ENCODE peak calls at places on chromosomes 16 and 17, in seven cellular contexts. One of them, this sample, is unnamed.

GRCh38 chr17:2400877-2401425 is at the start of gene MNT:
- DNase-seq in thoracic aorta: peak
- DNase-seq in left lung: peak
- DNase-seq in caudate nucleus: peak
- DNase-seq in Panc1: no peak
- DNase-seq in GM23248: peak
- DNase-seq in CD8-positive, alpha-beta memory T cell: peak
- DNase-seq in this sample: peak

GRCh38 chr17:8632087-8632486 is 1.6 kb upstream of the MYH10 start:
- DNase-seq in caudate nucleus: no peak
- DNase-seq in CD8-positive, alpha-beta memory T cell: no peak
- DNase-seq in thoracic aorta: no peak
- DNase-seq in left lung: no peak
- DNase-seq in Panc1: no peak
- DNase-seq in GM23248: no peak
- DNase-seq in this sample: no peak

GRCh38 chr16:50282010-50282538 is 15.7 kb downstream of the ADCY7 start:
- DNase-seq in GM23248: no peak
- DNase-seq in thoracic aorta: no peak
- DNase-seq in caudate nucleus: no peak
- DNase-seq in left lung: peak
- DNase-seq in CD8-positive, alpha-beta memory T cell: peak
- DNase-seq in Panc1: no peak
- DNase-seq in this sample: peak

GRCh38 chr17:7816926-7817642 is 16.9 kb upstream of the KDM6B start:
- DNase-seq in GM23248: no peak
- DNase-seq in thoracic aorta: no peak
- DNase-seq in caudate nucleus: no peak
- DNase-seq in Panc1: no peak
- DNase-seq in CD8-positive, alpha-beta memory T cell: no peak
- DNase-seq in left lung: no peak
- DNase-seq in this sample: no peak

GRCh38 chr16:17173134-17173729 is 297.5 kb downstream of the XYLT1 start:
- DNase-seq in thoracic aorta: no peak
- DNase-seq in caudate nucleus: no peak
- DNase-seq in CD8-positive, alpha-beta memory T cell: no peak
- DNase-seq in GM23248: peak
- DNase-seq in Panc1: no peak
- DNase-seq in left lung: peak
- DNase-seq in this sample: no peak

GRCh38 chr17:50551433-50551815 is 4.5 kb downstream of the SPATA20 start:
- DNase-seq in CD8-positive, alpha-beta memory T cell: no peak
- DNase-seq in GM23248: no peak
- DNase-seq in Panc1: no peak
- DNase-seq in thoracic aorta: no peak
- DNase-seq in caudate nucleus: no peak
- DNase-seq in left lung: no peak
- DNase-seq in this sample: no peak

GRCh38 chr17:41773190-41773588 is 13.3 kb downstream of the JUP start:
- DNase-seq in thoracic aorta: no peak
- DNase-seq in GM23248: peak
- DNase-seq in Panc1: no peak
- DNase-seq in CD8-positive, alpha-beta memory T cell: no peak
- DNase-seq in caudate nucleus: no peak
- DNase-seq in left lung: peak
- DNase-seq in this sample: no peak

GRCh38 chr16:74567901-74568300 is 39.0 kb downstream of the GLG1 start:
- DNase-seq in left lung: no peak
- DNase-seq in CD8-positive, alpha-beta memory T cell: no peak
- DNase-seq in Panc1: no peak
- DNase-seq in caudate nucleus: no peak
- DNase-seq in thoracic aorta: no peak
- DNase-seq in GM23248: no peak
- DNase-seq in this sample: no peak

GRCh38 chr17:61481421-61481820 is 29.2 kb downstream of the TBX4 start:
- DNase-seq in left lung: no peak
- DNase-seq in caudate nucleus: no peak
- DNase-seq in GM23248: no peak
- DNase-seq in CD8-positive, alpha-beta memory T cell: no peak
- DNase-seq in Panc1: no peak
- DNase-seq in thoracic aorta: no peak
- DNase-seq in this sample: no peak

GRCh38 chr17:50686494-50687199 is 21.1 kb downstream of the ANKRD40 start:
- DNase-seq in thoracic aorta: peak
- DNase-seq in left lung: peak
- DNase-seq in Panc1: no peak
- DNase-seq in CD8-positive, alpha-beta memory T cell: no peak
- DNase-seq in GM23248: peak
- DNase-seq in caudate nucleus: no peak
- DNase-seq in this sample: peak

GRCh38 chr16:8905168-8905762 is 23.1 kb downstream of the LITAFD start:
- DNase-seq in caudate nucleus: no peak
- DNase-seq in thoracic aorta: no peak
- DNase-seq in Panc1: peak
- DNase-seq in CD8-positive, alpha-beta memory T cell: no peak
- DNase-seq in left lung: no peak
- DNase-seq in GM23248: peak
- DNase-seq in this sample: no peak

GRCh38 chr16:72202014-72202413 is 30.1 kb upstream of the PMFBP1 start:
- DNase-seq in Panc1: no peak
- DNase-seq in GM23248: peak
- DNase-seq in CD8-positive, alpha-beta memory T cell: no peak
- DNase-seq in caudate nucleus: no peak
- DNase-seq in left lung: no peak
- DNase-seq in thoracic aorta: no peak
- DNase-seq in this sample: no peak

GRCh38 chr17:8004899-8005298 is 2.5 kb downstream of the GUCY2D start:
- DNase-seq in CD8-positive, alpha-beta memory T cell: no peak
- DNase-seq in caudate nucleus: no peak
- DNase-seq in GM23248: peak
- DNase-seq in thoracic aorta: no peak
- DNase-seq in Panc1: no peak
- DNase-seq in left lung: no peak
- DNase-seq in this sample: no peak

GRCh38 chr16:50853329-50853728 is 111.4 kb downstream of the CYLD start:
- DNase-seq in CD8-positive, alpha-beta memory T cell: no peak
- DNase-seq in GM23248: no peak
- DNase-seq in Panc1: no peak
- DNase-seq in caudate nucleus: no peak
- DNase-seq in left lung: no peak
- DNase-seq in thoracic aorta: no peak
- DNase-seq in this sample: no peak

GRCh38 chr17:31582151-31582907 is 190.9 kb downstream of the RAB11FIP4 start:
- DNase-seq in Panc1: no peak
- DNase-seq in CD8-positive, alpha-beta memory T cell: no peak
- DNase-seq in left lung: peak
- DNase-seq in caudate nucleus: peak
- DNase-seq in thoracic aorta: no peak
- DNase-seq in GM23248: peak
- DNase-seq in this sample: no peak

GRCh38 chr16:68961778-68962402 is 118.6 kb downstream of the TANGO6 start:
- DNase-seq in left lung: no peak
- DNase-seq in Panc1: no peak
- DNase-seq in thoracic aorta: no peak
- DNase-seq in GM23248: no peak
- DNase-seq in CD8-positive, alpha-beta memory T cell: no peak
- DNase-seq in caudate nucleus: no peak
- DNase-seq in this sample: no peak

GRCh38 chr16:58582971-58583765 is 46.5 kb downstream of the CNOT1 start:
- DNase-seq in Panc1: no peak
- DNase-seq in left lung: no peak
- DNase-seq in CD8-positive, alpha-beta memory T cell: no peak
- DNase-seq in caudate nucleus: no peak
- DNase-seq in GM23248: no peak
- DNase-seq in thoracic aorta: no peak
- DNase-seq in this sample: no peak

GRCh38 chr16:69037373-69038160 is 67.9 kb upstream of the HAS3 start:
- DNase-seq in GM23248: no peak
- DNase-seq in CD8-positive, alpha-beta memory T cell: no peak
- DNase-seq in caudate nucleus: no peak
- DNase-seq in Panc1: no peak
- DNase-seq in left lung: no peak
- DNase-seq in thoracic aorta: no peak
- DNase-seq in this sample: no peak

GRCh38 chr16:12539185-12539929 is 264.3 kb downstream of the CPPED1 start:
- DNase-seq in left lung: no peak
- DNase-seq in GM23248: peak
- DNase-seq in thoracic aorta: no peak
- DNase-seq in Panc1: no peak
- DNase-seq in caudate nucleus: no peak
- DNase-seq in CD8-positive, alpha-beta memory T cell: no peak
- DNase-seq in this sample: no peak

GRCh38 chr16:21599994-21600773 is 807 bp downstream of the METTL9 start:
- DNase-seq in thoracic aorta: no peak
- DNase-seq in left lung: no peak
- DNase-seq in CD8-positive, alpha-beta memory T cell: no peak
- DNase-seq in caudate nucleus: no peak
- DNase-seq in Panc1: no peak
- DNase-seq in GM23248: peak
- DNase-seq in this sample: no peak

GRCh38 chr17:65055708-65056638 is 567 bp downstream of the GNA13 start:
- DNase-seq in caudate nucleus: peak
- DNase-seq in left lung: peak
- DNase-seq in GM23248: peak
- DNase-seq in thoracic aorta: peak
- DNase-seq in Panc1: no peak
- DNase-seq in CD8-positive, alpha-beta memory T cell: peak
- DNase-seq in this sample: peak

GRCh38 chr16:4684763-4685162 is 8.6 kb upstream of the NUDT16L1 start:
- DNase-seq in Panc1: no peak
- DNase-seq in caudate nucleus: no peak
- DNase-seq in CD8-positive, alpha-beta memory T cell: no peak
- DNase-seq in left lung: no peak
- DNase-seq in GM23248: no peak
- DNase-seq in thoracic aorta: no peak
- DNase-seq in this sample: no peak

GRCh38 chr17:58316260-58316960 is 12.2 kb downstream of the TSPOAP1 start:
- DNase-seq in caudate nucleus: no peak
- DNase-seq in GM23248: no peak
- DNase-seq in CD8-positive, alpha-beta memory T cell: no peak
- DNase-seq in thoracic aorta: no peak
- DNase-seq in Panc1: no peak
- DNase-seq in left lung: no peak
- DNase-seq in this sample: no peak

GRCh38 chr16:27169511-27170071 is 33.7 kb upstream of the KDM8 start:
- DNase-seq in GM23248: peak
- DNase-seq in Panc1: no peak
- DNase-seq in thoracic aorta: no peak
- DNase-seq in left lung: peak
- DNase-seq in CD8-positive, alpha-beta memory T cell: peak
- DNase-seq in caudate nucleus: no peak
- DNase-seq in this sample: peak

GRCh38 chr16:30609002-30609927 is 924 bp downstream of the ZNF689 start:
- DNase-seq in caudate nucleus: peak
- DNase-seq in left lung: peak
- DNase-seq in thoracic aorta: no peak
- DNase-seq in Panc1: no peak
- DNase-seq in GM23248: peak
- DNase-seq in CD8-positive, alpha-beta memory T cell: no peak
- DNase-seq in this sample: peak

DNA sequence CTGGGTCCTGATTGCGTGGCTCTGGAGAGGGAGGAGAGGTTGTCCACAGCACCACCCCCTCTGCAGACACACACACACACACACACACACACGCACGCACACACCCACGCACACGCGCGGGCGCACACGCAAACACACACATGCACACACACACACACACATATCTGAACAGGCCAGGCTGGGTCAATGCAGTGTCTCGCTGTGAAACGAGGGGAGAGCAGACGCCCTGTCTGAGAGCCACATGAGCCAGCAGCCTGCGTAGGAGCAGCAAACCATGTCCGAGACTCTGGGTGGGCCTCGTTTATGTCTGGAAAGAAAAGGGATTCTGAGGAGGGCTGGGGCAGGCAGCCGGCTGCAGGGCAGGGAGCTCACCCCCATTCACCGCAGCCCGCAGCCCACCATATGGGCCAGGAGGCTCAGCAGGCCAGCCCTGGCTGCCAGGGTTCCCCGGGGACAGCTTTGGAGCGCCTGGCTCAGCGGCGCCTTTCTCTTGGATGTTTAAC is 93.3 kb upstream of the TNRC6C start:
- DNase-seq in Panc1: no peak
- DNase-seq in left lung: peak
- DNase-seq in GM23248: peak
- DNase-seq in thoracic aorta: no peak
- DNase-seq in CD8-positive, alpha-beta memory T cell: no peak
- DNase-seq in caudate nucleus: no peak
- DNase-seq in this sample: no peak
- H3K27ac ChIP-seq in Panc1: no peak
- H3K27ac ChIP-seq in left lung: no peak
- H3K27ac ChIP-seq in GM23248: peak
- H3K27ac ChIP-seq in thoracic aorta: no peak
- H3K27ac ChIP-seq in CD8-positive, alpha-beta memory T cell: no peak
- H3K27ac ChIP-seq in caudate nucleus: no peak
- H3K27ac ChIP-seq in this sample: no peak

GRCh38 chr17:17900615-17901520 is 64.1 kb upstream of the SREBF1 start:
- DNase-seq in thoracic aorta: peak
- DNase-seq in GM23248: peak
- DNase-seq in left lung: peak
- DNase-seq in CD8-positive, alpha-beta memory T cell: no peak
- DNase-seq in caudate nucleus: no peak
- DNase-seq in Panc1: no peak
- DNase-seq in this sample: peak
- H3K27ac ChIP-seq in thoracic aorta: peak
- H3K27ac ChIP-seq in GM23248: peak
- H3K27ac ChIP-seq in left lung: peak
- H3K27ac ChIP-seq in CD8-positive, alpha-beta memory T cell: no peak
- H3K27ac ChIP-seq in caudate nucleus: peak
- H3K27ac ChIP-seq in Panc1: peak
- H3K27ac ChIP-seq in this sample: peak

GRCh38 chr17:29384901-29385300 is 5.3 kb upstream of the TAOK1 start:
- DNase-seq in CD8-positive, alpha-beta memory T cell: no peak
- DNase-seq in caudate nucleus: no peak
- DNase-seq in left lung: no peak
- DNase-seq in GM23248: no peak
- DNase-seq in Panc1: no peak
- DNase-seq in thoracic aorta: no peak
- DNase-seq in this sample: no peak
- H3K27ac ChIP-seq in CD8-positive, alpha-beta memory T cell: no peak
- H3K27ac ChIP-seq in caudate nucleus: no peak
- H3K27ac ChIP-seq in left lung: no peak
- H3K27ac ChIP-seq in GM23248: no peak
- H3K27ac ChIP-seq in Panc1: no peak
- H3K27ac ChIP-seq in thoracic aorta: no peak
- H3K27ac ChIP-seq in this sample: no peak

DNA sequence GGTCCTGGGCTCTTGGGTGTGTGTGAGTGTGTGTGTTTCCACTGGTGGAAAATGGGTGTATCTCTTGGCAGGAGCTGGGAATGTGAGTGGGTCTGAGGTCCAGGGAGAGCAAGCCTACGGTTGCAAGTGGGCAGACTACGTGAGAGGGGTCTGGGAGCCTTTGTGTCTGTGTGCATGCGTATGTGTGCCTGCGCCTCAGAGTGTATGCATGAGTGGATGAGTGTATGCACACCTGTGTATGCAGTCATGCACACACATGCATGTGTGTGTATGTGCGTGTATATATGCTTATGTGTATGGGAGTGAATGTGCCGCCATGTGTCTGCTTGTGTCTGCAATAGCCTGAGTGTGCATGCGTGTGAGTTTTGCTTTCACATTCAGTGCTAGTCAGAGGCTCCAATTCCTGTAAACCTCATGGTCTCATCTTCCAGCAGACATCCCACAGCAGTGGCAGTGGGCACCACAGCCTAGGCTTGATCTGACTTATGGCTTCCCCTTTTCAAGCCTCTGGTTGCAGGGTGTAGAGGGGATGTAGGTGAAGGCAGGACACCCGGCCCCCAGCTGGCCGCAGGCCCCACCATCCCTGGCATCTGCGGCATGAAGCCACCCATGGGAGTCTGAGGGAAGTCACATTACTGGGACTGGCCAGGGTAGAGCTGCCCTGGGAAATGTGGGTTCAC is 19.7 kb upstream of the RMI2 start:
- DNase-seq in left lung: no peak
- DNase-seq in GM23248: no peak
- DNase-seq in CD8-positive, alpha-beta memory T cell: no peak
- DNase-seq in caudate nucleus: no peak
- DNase-seq in Panc1: no peak
- DNase-seq in thoracic aorta: no peak
- DNase-seq in this sample: no peak
- H3K27ac ChIP-seq in left lung: no peak
- H3K27ac ChIP-seq in GM23248: no peak
- H3K27ac ChIP-seq in CD8-positive, alpha-beta memory T cell: no peak
- H3K27ac ChIP-seq in caudate nucleus: no peak
- H3K27ac ChIP-seq in Panc1: no peak
- H3K27ac ChIP-seq in thoracic aorta: no peak
- H3K27ac ChIP-seq in this sample: no peak